ENCODE peak calls at places on chromosomes 2 and 18, in nine cellular contexts. One of them, this sample, is unnamed.
A peak's percentile ranks its signal among the peaks of the same experiment; 100 is the strongest.

GRCh38 chr2:97731274-97732050 is 18.1 kb downstream of the ZAP70 start:
- DNase-seq in foreskin fibroblast: no peak
- DNase-seq in BJ: no peak
- DNase-seq in mucosa of descending colon: no peak
- DNase-seq in sigmoid colon: no peak
- DNase-seq in progenitor cell of endocrine pancreas: no peak
- DNase-seq in bronchial epithelial cell: no peak
- DNase-seq in nephron progenitor cell: no peak
- DNase-seq in left ventricle myocardium inferior: peak; percentile 9
- DNase-seq in this sample: no peak

GRCh38 chr2:110655701-110656100 is 22.2 kb downstream of the BUB1 start:
- DNase-seq in progenitor cell of endocrine pancreas: no peak
- DNase-seq in BJ: no peak
- DNase-seq in foreskin fibroblast: peak; percentile 63
- DNase-seq in mucosa of descending colon: no peak
- DNase-seq in nephron progenitor cell: no peak
- DNase-seq in sigmoid colon: no peak
- DNase-seq in bronchial epithelial cell: peak; percentile 42
- DNase-seq in left ventricle myocardium inferior: no peak
- DNase-seq in this sample: no peak

GRCh38 chr18:46437019-46437418 is 220.0 kb downstream of the LOXHD1 start:
- DNase-seq in foreskin fibroblast: no peak
- DNase-seq in mucosa of descending colon: no peak
- DNase-seq in sigmoid colon: no peak
- DNase-seq in left ventricle myocardium inferior: no peak
- DNase-seq in progenitor cell of endocrine pancreas: no peak
- DNase-seq in nephron progenitor cell: no peak
- DNase-seq in BJ: no peak
- DNase-seq in bronchial epithelial cell: no peak
- DNase-seq in this sample: no peak

GRCh38 chr2:15700610-15701325 is 109.1 kb downstream of the DDX1 start:
- DNase-seq in left ventricle myocardium inferior: no peak
- DNase-seq in progenitor cell of endocrine pancreas: no peak
- DNase-seq in foreskin fibroblast: no peak
- DNase-seq in bronchial epithelial cell: no peak
- DNase-seq in nephron progenitor cell: no peak
- DNase-seq in BJ: no peak
- DNase-seq in sigmoid colon: no peak
- DNase-seq in mucosa of descending colon: no peak
- DNase-seq in this sample: no peak

GRCh38 chr2:86064006-86064405 is 41.7 kb downstream of the POLR1A start:
- DNase-seq in BJ: peak; percentile 83
- DNase-seq in nephron progenitor cell: no peak
- DNase-seq in mucosa of descending colon: no peak
- DNase-seq in foreskin fibroblast: peak; percentile 52
- DNase-seq in left ventricle myocardium inferior: no peak
- DNase-seq in sigmoid colon: no peak
- DNase-seq in bronchial epithelial cell: peak; percentile 16
- DNase-seq in progenitor cell of endocrine pancreas: no peak
- DNase-seq in this sample: peak; percentile 78

GRCh38 chr2:170123593-170123992 is 54.4 kb upstream of the MYO3B start:
- DNase-seq in nephron progenitor cell: no peak
- DNase-seq in progenitor cell of endocrine pancreas: no peak
- DNase-seq in sigmoid colon: no peak
- DNase-seq in foreskin fibroblast: no peak
- DNase-seq in BJ: no peak
- DNase-seq in bronchial epithelial cell: peak; percentile 52
- DNase-seq in left ventricle myocardium inferior: no peak
- DNase-seq in mucosa of descending colon: no peak
- DNase-seq in this sample: no peak

GRCh38 chr2:216803803-216804202 is 56.1 kb downstream of the TNP1 start:
- DNase-seq in left ventricle myocardium inferior: peak; percentile 76
- DNase-seq in mucosa of descending colon: no peak
- DNase-seq in foreskin fibroblast: no peak
- DNase-seq in sigmoid colon: no peak
- DNase-seq in BJ: no peak
- DNase-seq in bronchial epithelial cell: no peak
- DNase-seq in nephron progenitor cell: no peak
- DNase-seq in progenitor cell of endocrine pancreas: no peak
- DNase-seq in this sample: no peak

GRCh38 chr2:241859436-241860183 is 916 bp upstream of the PDCD1 start:
- DNase-seq in foreskin fibroblast: peak; percentile 56
- DNase-seq in bronchial epithelial cell: no peak
- DNase-seq in sigmoid colon: peak; percentile 81
- DNase-seq in mucosa of descending colon: peak; percentile 61
- DNase-seq in nephron progenitor cell: peak; percentile 17
- DNase-seq in progenitor cell of endocrine pancreas: no peak
- DNase-seq in left ventricle myocardium inferior: peak; percentile 68
- DNase-seq in BJ: no peak
- DNase-seq in this sample: no peak

GRCh38 chr2:138531913-138532312 is 30.3 kb downstream of the SPOPL start:
- DNase-seq in bronchial epithelial cell: no peak
- DNase-seq in sigmoid colon: no peak
- DNase-seq in BJ: no peak
- DNase-seq in left ventricle myocardium inferior: no peak
- DNase-seq in nephron progenitor cell: no peak
- DNase-seq in mucosa of descending colon: no peak
- DNase-seq in progenitor cell of endocrine pancreas: no peak
- DNase-seq in foreskin fibroblast: peak; percentile 6
- DNase-seq in this sample: no peak

GRCh38 chr2:37415128-37415817 is 70.8 kb downstream of the QPCT start:
- DNase-seq in BJ: no peak
- DNase-seq in sigmoid colon: no peak
- DNase-seq in left ventricle myocardium inferior: no peak
- DNase-seq in mucosa of descending colon: no peak
- DNase-seq in bronchial epithelial cell: peak; percentile 13
- DNase-seq in nephron progenitor cell: no peak
- DNase-seq in progenitor cell of endocrine pancreas: no peak
- DNase-seq in foreskin fibroblast: peak; percentile 74
- DNase-seq in this sample: peak; percentile 28

GRCh38 chr2:70670202-70670601 is 97.8 kb downstream of the ADD2 start:
- DNase-seq in bronchial epithelial cell: no peak
- DNase-seq in mucosa of descending colon: no peak
- DNase-seq in foreskin fibroblast: no peak
- DNase-seq in progenitor cell of endocrine pancreas: no peak
- DNase-seq in left ventricle myocardium inferior: no peak
- DNase-seq in sigmoid colon: peak; percentile 12
- DNase-seq in BJ: no peak
- DNase-seq in nephron progenitor cell: no peak
- DNase-seq in this sample: no peak

GRCh38 chr2:236744316-236745105 is 174.9 kb downstream of the ACKR3 start:
- DNase-seq in nephron progenitor cell: no peak
- DNase-seq in BJ: peak; percentile 98
- DNase-seq in bronchial epithelial cell: no peak
- DNase-seq in mucosa of descending colon: no peak
- DNase-seq in foreskin fibroblast: peak; percentile 89
- DNase-seq in sigmoid colon: no peak
- DNase-seq in progenitor cell of endocrine pancreas: no peak
- DNase-seq in left ventricle myocardium inferior: no peak
- DNase-seq in this sample: peak; percentile 95

GRCh38 chr2:214574077-214574775 is 163.4 kb downstream of the VWC2L start:
- DNase-seq in progenitor cell of endocrine pancreas: no peak
- DNase-seq in sigmoid colon: no peak
- DNase-seq in foreskin fibroblast: no peak
- DNase-seq in BJ: no peak
- DNase-seq in left ventricle myocardium inferior: no peak
- DNase-seq in nephron progenitor cell: no peak
- DNase-seq in mucosa of descending colon: no peak
- DNase-seq in bronchial epithelial cell: no peak
- DNase-seq in this sample: no peak

GRCh38 chr2:168643979-168644378 is 158.5 kb upstream of the NOSTRIN start:
- DNase-seq in bronchial epithelial cell: no peak
- DNase-seq in foreskin fibroblast: peak; percentile 60
- DNase-seq in BJ: no peak
- DNase-seq in left ventricle myocardium inferior: no peak
- DNase-seq in mucosa of descending colon: no peak
- DNase-seq in progenitor cell of endocrine pancreas: no peak
- DNase-seq in sigmoid colon: no peak
- DNase-seq in nephron progenitor cell: no peak
- DNase-seq in this sample: no peak
- TF ChIP-seq CTCF in bronchial epithelial cell: no peak
- TF ChIP-seq CTCF in foreskin fibroblast: no peak
- TF ChIP-seq CTCF in BJ: no peak
- TF ChIP-seq CTCF in left ventricle myocardium inferior: no peak
- TF ChIP-seq CTCF in mucosa of descending colon: no peak
- TF ChIP-seq CTCF in progenitor cell of endocrine pancreas: no peak
- TF ChIP-seq CTCF in sigmoid colon: no peak
- TF ChIP-seq CTCF in nephron progenitor cell: no peak
- TF ChIP-seq CTCF in this sample: no peak

DNA sequence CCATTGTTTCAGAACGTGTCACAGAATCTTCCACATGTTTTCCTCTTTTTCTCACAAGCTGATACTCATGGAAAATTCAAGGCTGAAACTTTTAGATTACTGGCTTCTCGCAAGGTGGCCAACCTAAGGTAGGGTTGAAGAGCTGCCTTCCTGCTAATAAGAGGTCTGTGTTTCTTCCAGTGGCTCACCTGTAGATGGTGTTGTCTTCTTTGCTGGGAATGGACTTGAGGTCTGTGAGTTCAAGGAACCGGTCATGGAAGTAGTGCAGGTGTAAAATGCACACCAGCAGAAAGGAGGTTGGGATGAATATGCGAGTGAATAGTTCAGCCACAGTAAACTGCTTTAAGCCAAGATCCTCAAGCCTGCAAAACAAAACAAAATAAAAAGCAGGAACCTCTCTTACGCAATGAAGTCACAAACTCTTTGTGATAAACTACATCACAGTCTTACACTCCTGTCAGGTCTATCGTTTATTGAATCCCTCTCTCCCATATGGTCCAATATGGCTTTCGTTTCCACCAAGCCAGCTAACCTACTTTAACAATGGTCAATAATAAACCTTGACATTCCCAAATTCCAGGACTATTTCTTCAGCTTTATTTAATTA is 258.9 kb downstream of the NAPG start:
- DNase-seq in progenitor cell of endocrine pancreas: no peak
- DNase-seq in sigmoid colon: no peak
- DNase-seq in foreskin fibroblast: no peak
- DNase-seq in BJ: no peak
- DNase-seq in left ventricle myocardium inferior: no peak
- DNase-seq in mucosa of descending colon: no peak
- DNase-seq in nephron progenitor cell: no peak
- DNase-seq in bronchial epithelial cell: no peak
- DNase-seq in this sample: no peak
- TF ChIP-seq CTCF in progenitor cell of endocrine pancreas: no peak
- TF ChIP-seq CTCF in sigmoid colon: no peak
- TF ChIP-seq CTCF in foreskin fibroblast: no peak
- TF ChIP-seq CTCF in BJ: no peak
- TF ChIP-seq CTCF in left ventricle myocardium inferior: no peak
- TF ChIP-seq CTCF in mucosa of descending colon: no peak
- TF ChIP-seq CTCF in nephron progenitor cell: no peak
- TF ChIP-seq CTCF in bronchial epithelial cell: no peak
- TF ChIP-seq CTCF in this sample: no peak

DNA sequence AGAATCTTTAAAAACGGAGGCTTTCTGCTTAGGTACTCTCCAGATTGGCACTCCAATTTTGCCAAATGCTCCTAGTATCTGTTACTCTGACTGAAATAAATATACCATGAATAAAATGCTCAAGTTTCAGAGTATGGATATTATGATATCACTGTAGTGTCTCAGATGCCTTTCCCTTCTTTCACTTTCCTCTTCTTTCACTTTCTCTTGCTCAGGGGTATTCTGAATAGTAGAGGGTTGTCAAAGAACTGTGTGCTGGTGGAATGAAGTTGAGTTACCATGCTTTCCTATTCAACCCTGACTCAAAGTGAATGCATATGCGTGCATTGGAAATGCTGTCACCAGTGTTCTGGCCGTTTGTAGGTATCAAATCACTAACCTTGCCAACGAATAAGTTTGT is 1015.2 kb upstream of the FANCL start:
- DNase-seq in nephron progenitor cell: no peak
- DNase-seq in sigmoid colon: no peak
- DNase-seq in left ventricle myocardium inferior: no peak
- DNase-seq in bronchial epithelial cell: no peak
- DNase-seq in progenitor cell of endocrine pancreas: no peak
- DNase-seq in foreskin fibroblast: no peak
- DNase-seq in BJ: no peak
- DNase-seq in mucosa of descending colon: no peak
- DNase-seq in this sample: no peak
- TF ChIP-seq CTCF in nephron progenitor cell: no peak
- TF ChIP-seq CTCF in sigmoid colon: no peak
- TF ChIP-seq CTCF in left ventricle myocardium inferior: no peak
- TF ChIP-seq CTCF in bronchial epithelial cell: no peak
- TF ChIP-seq CTCF in progenitor cell of endocrine pancreas: no peak
- TF ChIP-seq CTCF in foreskin fibroblast: no peak
- TF ChIP-seq CTCF in BJ: no peak
- TF ChIP-seq CTCF in mucosa of descending colon: no peak
- TF ChIP-seq CTCF in this sample: no peak

DNA sequence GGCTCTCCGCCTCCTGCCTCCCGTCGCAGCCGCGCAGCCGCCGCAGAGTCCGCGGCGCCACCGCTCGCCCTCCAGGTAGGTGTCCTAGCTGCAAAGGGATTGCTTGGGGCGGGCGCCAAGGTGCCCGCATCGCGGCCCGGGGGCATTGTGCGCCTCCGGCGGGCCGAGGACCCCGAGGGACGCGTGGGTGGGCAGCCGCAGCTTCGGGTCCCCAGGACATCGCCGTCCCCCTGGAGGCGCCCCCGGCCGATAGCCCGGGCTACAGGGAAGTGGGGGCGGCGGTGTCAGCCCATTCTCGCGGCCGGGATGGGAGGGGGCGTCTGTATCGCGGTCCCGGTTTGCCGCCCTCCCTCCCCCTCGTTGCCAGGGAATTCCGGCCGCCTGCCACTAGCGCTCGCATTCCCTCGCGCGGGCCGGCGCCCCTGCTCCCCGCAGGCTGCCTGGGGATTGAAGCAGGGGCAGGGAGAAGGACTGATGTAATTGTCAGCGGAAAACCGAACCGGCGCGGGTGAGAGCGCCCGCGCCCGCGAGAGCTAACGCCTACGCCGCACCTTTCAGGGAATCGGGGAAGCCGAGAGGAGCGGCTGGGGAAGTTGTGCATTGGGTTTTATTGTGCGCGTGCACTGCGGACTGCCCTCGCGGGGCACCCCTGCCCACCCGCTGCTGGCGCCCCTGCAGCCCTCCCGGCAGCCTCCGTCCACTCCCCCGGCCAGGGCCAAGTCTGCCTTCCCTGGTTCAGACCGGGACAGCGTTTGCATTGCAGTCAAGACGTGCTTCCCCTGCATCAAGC is 483 bp downstream of the OSBPL6 start:
- DNase-seq in sigmoid colon: peak; percentile 70
- DNase-seq in left ventricle myocardium inferior: peak; percentile 39
- DNase-seq in mucosa of descending colon: peak; percentile 55
- DNase-seq in nephron progenitor cell: peak; percentile 74
- DNase-seq in bronchial epithelial cell: peak; percentile 46
- DNase-seq in BJ: peak; percentile 4
- DNase-seq in progenitor cell of endocrine pancreas: peak; percentile 36
- DNase-seq in foreskin fibroblast: peak; percentile 71
- DNase-seq in this sample: peak; percentile 62
- TF ChIP-seq CTCF in sigmoid colon: peak; percentile 21
- TF ChIP-seq CTCF in left ventricle myocardium inferior: peak; percentile 6
- TF ChIP-seq CTCF in mucosa of descending colon: no peak
- TF ChIP-seq CTCF in nephron progenitor cell: no peak
- TF ChIP-seq CTCF in bronchial epithelial cell: no peak
- TF ChIP-seq CTCF in BJ: no peak
- TF ChIP-seq CTCF in progenitor cell of endocrine pancreas: no peak
- TF ChIP-seq CTCF in foreskin fibroblast: no peak
- TF ChIP-seq CTCF in this sample: peak; percentile 34

GRCh38 chr2:230865766-230866703 is 1.3 kb downstream of the ITM2C start:
- DNase-seq in left ventricle myocardium inferior: no peak
- DNase-seq in BJ: no peak
- DNase-seq in mucosa of descending colon: peak; percentile 94
- DNase-seq in bronchial epithelial cell: no peak
- DNase-seq in progenitor cell of endocrine pancreas: no peak
- DNase-seq in sigmoid colon: no peak
- DNase-seq in foreskin fibroblast: peak; percentile 60
- DNase-seq in nephron progenitor cell: peak; percentile 55
- DNase-seq in this sample: no peak
- TF ChIP-seq CTCF in left ventricle myocardium inferior: no peak
- TF ChIP-seq CTCF in BJ: peak; percentile 58
- TF ChIP-seq CTCF in mucosa of descending colon: peak; percentile 35
- TF ChIP-seq CTCF in bronchial epithelial cell: peak; percentile 14
- TF ChIP-seq CTCF in progenitor cell of endocrine pancreas: peak; percentile 24
- TF ChIP-seq CTCF in sigmoid colon: no peak
- TF ChIP-seq CTCF in foreskin fibroblast: no peak
- TF ChIP-seq CTCF in nephron progenitor cell: no peak
- TF ChIP-seq CTCF in this sample: peak; percentile 25

GRCh38 chr2:239378021-239378917 is 22.6 kb downstream of the HDAC4 start:
- DNase-seq in mucosa of descending colon: peak; percentile 44
- DNase-seq in left ventricle myocardium inferior: no peak
- DNase-seq in progenitor cell of endocrine pancreas: no peak
- DNase-seq in sigmoid colon: peak; percentile 64
- DNase-seq in nephron progenitor cell: no peak
- DNase-seq in foreskin fibroblast: no peak
- DNase-seq in bronchial epithelial cell: no peak
- DNase-seq in BJ: no peak
- DNase-seq in this sample: no peak
- TF ChIP-seq CTCF in mucosa of descending colon: no peak
- TF ChIP-seq CTCF in left ventricle myocardium inferior: no peak
- TF ChIP-seq CTCF in progenitor cell of endocrine pancreas: no peak
- TF ChIP-seq CTCF in sigmoid colon: no peak
- TF ChIP-seq CTCF in nephron progenitor cell: no peak
- TF ChIP-seq CTCF in foreskin fibroblast: no peak
- TF ChIP-seq CTCF in bronchial epithelial cell: no peak
- TF ChIP-seq CTCF in BJ: no peak
- TF ChIP-seq CTCF in this sample: no peak

This sample was measured in HFFc6.